ENCODE peak calls at places on chromosomes 16 and 17, in eight cellular contexts. C is foreskin keratinocyte, J is retinal pigment epithelial cell, B is HFF-Myc, D is activated B cell treated with CpG ODN at 0.5 μM for 24 hours, O is glutamatergic neuron, N is brain microvascular endothelial cell, H is foreskin fibroblast. R is an unnamed sample.

GRCh38 chr17:10192963-10193362 is 5.4 kb downstream of the GAS7 start:
- DNase-seq in B (no peak), J (peak), C (no peak), H (peak), D (no peak), O (no peak), N (peak), R (peak)

GRCh38 chr16:83913234-83913633 is 14.3 kb downstream of the MLYCD start:
- DNase-seq in B (no peak), C (no peak), N (no peak), O (no peak), H (peak), J (no peak), D (no peak), R (no peak)

GRCh38 chr17:19461139-19461538 is 50.1 kb downstream of the RNF112 start:
- DNase-seq in N (no peak), J (no peak), O (no peak), B (no peak), H (no peak), D (no peak), C (no peak), R (no peak)

GRCh38 chr17:72380120-72380519 is 259.3 kb downstream of the SOX9 start:
- DNase-seq in J (no peak), N (no peak), H (no peak), C (no peak), D (no peak), B (no peak), O (no peak), R (no peak)

GRCh38 chr17:55607736-55608341 is 96.6 kb upstream of the SMIM36 start:
- DNase-seq in J (no peak), D (no peak), N (no peak), H (peak), O (no peak), C (no peak), B (peak), R (peak)

GRCh38 chr16:73125860-73126259 is 77.9 kb upstream of the ZFHX3 start:
- DNase-seq in B (peak), N (peak), O (no peak), D (no peak), H (peak), J (no peak), C (no peak), R (peak)

GRCh38 chr17:50491510-50491909 is 12.8 kb downstream of the RSAD1 start:
- DNase-seq in H (peak), B (no peak), J (no peak), C (no peak), O (no peak), D (no peak), N (no peak), R (no peak)

GRCh38 chr17:78401246-78401645 is 22.8 kb downstream of the PGS1 start:
- DNase-seq in C (peak), J (no peak), B (no peak), D (no peak), O (no peak), H (peak), N (no peak), R (no peak)

GRCh38 chr16:87363771-87364476 is 19.7 kb downstream of the FBXO31 start:
- DNase-seq in N (no peak), H (peak), J (no peak), B (no peak), D (no peak), C (no peak), O (peak), R (peak)

GRCh38 chr17:71530227-71530626 is 590.6 kb upstream of the SOX9 start:
- DNase-seq in O (no peak), B (no peak), D (no peak), C (peak), N (no peak), H (no peak), J (no peak), R (no peak)

GRCh38 chr17:30273373-30273772 is 18.4 kb downstream of the BLMH start:
- DNase-seq in B (peak), J (no peak), N (peak), H (peak), O (no peak), D (no peak), C (no peak), R (peak)

GRCh38 chr16:4097826-4098240 is 18.4 kb downstream of the ADCY9 start:
- DNase-seq in C (no peak), H (no peak), B (no peak), N (no peak), O (no peak), J (no peak), D (no peak), R (no peak)

GRCh38 chr17:75777243-75777922 is 7.2 kb upstream of the UNK start:
- DNase-seq in J (no peak), O (no peak), H (peak), B (no peak), N (no peak), C (no peak), D (no peak), R (no peak)

GRCh38 chr17:17416007-17416399 is 60.8 kb upstream of the MED9 start:
- DNase-seq in N (peak), D (no peak), H (peak), J (no peak), B (no peak), O (no peak), C (no peak), R (peak)

GRCh38 chr17:1040216-1040600 is 43.3 kb downstream of the TIMM22 start:
- DNase-seq in B (no peak), O (no peak), C (no peak), N (no peak), H (peak), J (no peak), D (no peak), R (no peak)

GRCh38 chr17:45432405-45433113 is at the start of gene ARHGAP27:
- DNase-seq in N (no peak), B (no peak), C (no peak), D (no peak), J (no peak), O (no peak), H (peak), R (no peak)

GRCh38 chr16:30609002-30609927 is 924 bp downstream of the ZNF689 start:
- DNase-seq in D (no peak), C (no peak), H (peak), J (peak), B (no peak), O (peak), N (peak), R (no peak)

GRCh38 chr17:77266891-77267341 is 126.1 kb downstream of the SEC14L1 start:
- DNase-seq in J (no peak), B (no peak), H (no peak), D (no peak), N (no peak), C (no peak), O (peak), R (no peak)

GRCh38 chr16:64174327-64174726 is 947.5 kb downstream of the CDH11 start:
- DNase-seq in J (no peak), N (no peak), D (no peak), B (no peak), O (no peak), H (no peak), C (no peak), R (no peak)

GRCh38 chr16:27639588-27640276 is 89.8 kb downstream of the KATNIP start:
- DNase-seq in D (no peak), B (peak), O (no peak), J (peak), H (peak), N (peak), C (peak), R (peak)

GRCh38 chr16:61148930-61149329 is 887.3 kb downstream of the CDH8 start:
- DNase-seq in J (no peak), C (no peak), O (no peak), N (no peak), H (no peak), D (no peak), B (no peak), R (no peak)
- TF ChIP-seq CTCF in J (no peak), C (no peak), O (no peak), N (no peak), H (no peak), D (no peak), B (no peak), R (no peak)

GRCh38 chr16:2512920-2513404 is 790 bp upstream of the ATP6V0C start:
- DNase-seq in O (peak), J (no peak), C (no peak), H (no peak), D (no peak), N (no peak), B (no peak), R (no peak)
- TF ChIP-seq CTCF in O (no peak), J (peak), C (no peak), H (no peak), D (no peak), N (peak), B (no peak), R (peak)

GRCh38 chr17:56765449-56765848 is 68.3 kb downstream of the C17orf67 start:
- DNase-seq in N (no peak), O (no peak), H (no peak), J (no peak), C (no peak), D (no peak), B (no peak), R (no peak)

GRCh38 chr17:56762144-56762543 is 71.6 kb downstream of the C17orf67 start:
- DNase-seq in N (no peak), D (no peak), J (no peak), B (no peak), C (no peak), O (no peak), H (no peak), R (no peak)

GRCh38 chr17:56756536-56756935 is 77.2 kb downstream of the C17orf67 start:
- DNase-seq in N (peak), C (peak), O (no peak), H (peak), B (peak), D (no peak), J (peak), R (peak)

GRCh38 chr17:56762988-56763387 is 70.7 kb downstream of the C17orf67 start:
- DNase-seq in N (no peak), O (no peak), B (no peak), H (no peak), D (no peak), C (no peak), J (no peak), R (no peak)

GRCh38 chr17:56761387-56761786 is 72.3 kb downstream of the C17orf67 start:
- DNase-seq in J (peak), B (no peak), C (no peak), D (no peak), H (no peak), O (no peak), N (no peak), R (no peak)
- TF ChIP-seq CTCF in J (no peak), B (no peak), C (no peak), D (no peak), H (no peak), O (no peak), N (no peak), R (no peak)

GRCh38 chr17:35433075-35433894 is 985 bp upstream of the SLFN12 start:
- DNase-seq in C (peak), B (peak), J (peak), O (no peak), D (no peak), N (peak), H (peak), R (peak)
- TF ChIP-seq CTCF in C (peak), B (peak), J (peak), O (no peak), D (no peak), N (peak), H (peak), R (peak)

DNA sequence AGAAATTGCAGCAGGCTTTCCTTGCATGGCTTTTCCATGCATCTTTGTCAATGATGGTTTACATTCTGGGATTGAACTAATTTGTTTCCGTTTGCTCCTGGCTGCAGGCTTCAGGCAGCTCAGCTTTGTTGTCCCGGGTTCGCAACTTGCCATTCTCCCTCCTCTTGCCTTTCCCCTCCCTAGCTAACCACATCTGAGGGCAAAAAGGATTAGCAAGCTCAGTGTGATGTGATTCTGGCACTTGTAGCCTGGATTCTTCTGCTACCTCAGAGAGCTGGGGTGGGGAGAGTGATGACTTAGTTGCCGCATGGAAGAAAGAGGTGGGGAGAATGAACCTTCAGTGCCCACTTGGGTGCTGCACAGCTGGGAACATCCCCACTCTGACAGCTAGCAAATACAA is 120.1 kb upstream of the SALL1 start:
- DNase-seq in O (no peak), N (no peak), C (no peak), J (peak), H (no peak), D (no peak), B (no peak), R (no peak)
- TF ChIP-seq CTCF in O (no peak), N (no peak), C (no peak), J (no peak), H (no peak), D (no peak), B (no peak), R (no peak)

GRCh38 chr16:89923640-89924297 is 627 bp downstream of the TUBB3 start:
- DNase-seq in H (no peak), N (no peak), D (no peak), J (no peak), O (peak), C (no peak), B (no peak), R (no peak)

GRCh38 chr16:89924925-89925307 is 1.8 kb downstream of the TUBB3 start:
- DNase-seq in C (no peak), H (no peak), D (no peak), J (no peak), B (no peak), O (no peak), N (no peak), R (no peak)

GRCh38 chr16:89922884-89923639 is at the start of gene TUBB3:
- DNase-seq in D (peak), O (peak), N (peak), H (peak), C (peak), B (no peak), J (no peak), R (peak)

GRCh38 chr16:89924298-89924924 is 1.3 kb downstream of the TUBB3 start:
- DNase-seq in J (no peak), C (no peak), D (no peak), N (no peak), B (no peak), O (peak), H (peak), R (peak)

DNA sequence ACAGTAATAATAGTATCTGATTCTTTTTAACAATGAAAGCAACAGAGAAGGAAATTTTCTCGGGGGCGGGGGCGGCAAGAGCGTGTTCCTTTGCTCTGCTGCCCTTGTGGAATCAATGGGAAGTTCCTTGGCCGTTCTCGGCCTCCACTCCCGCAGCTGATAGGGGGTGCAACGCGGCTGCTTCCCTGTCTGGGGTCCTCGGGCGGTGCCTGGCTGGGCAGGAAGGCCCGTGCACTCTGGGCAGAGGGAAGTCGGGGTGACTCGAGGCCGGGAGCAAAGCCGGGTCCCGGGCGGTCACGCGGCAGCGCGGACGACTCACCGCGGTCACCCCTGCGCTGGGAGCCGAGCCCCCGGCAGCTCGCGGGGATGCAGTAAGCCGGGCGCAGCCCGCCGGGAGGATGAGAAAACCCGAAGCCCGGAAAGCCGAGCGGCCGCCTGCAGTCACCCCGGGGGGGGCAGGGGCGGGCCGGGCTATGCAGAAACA is 2.5 kb downstream of the TUBB3 start:
- DNase-seq in D (no peak), H (peak), J (no peak), B (no peak), C (no peak), N (no peak), O (no peak), R (peak)
- TF ChIP-seq CTCF in D (no peak), H (no peak), J (no peak), B (no peak), C (no peak), N (peak), O (peak), R (peak)

GRCh38 chr16:1089822-1090619 is 6.0 kb downstream of the C1QTNF8 start:
- DNase-seq in O (no peak), J (no peak), B (no peak), D (no peak), C (no peak), N (no peak), H (no peak), R (no peak)
- TF ChIP-seq CTCF in O (no peak), J (peak), B (no peak), D (no peak), C (no peak), N (no peak), H (no peak), R (no peak)

R was measured in HFFc6.